ENCODE peak calls at places on chromosomes 12 and 14, in six cellular contexts. X is suprapubic skin, V is GM23338, E is spleen, M is stomach, D is HepG2. G is an unnamed sample.

GRCh38 chr12:129579879-129580278 is 323.9 kb downstream of the TMEM132D start:
- DNase-seq in V (peak), M (no peak), D (no peak), E (no peak), X (no peak), G (no peak)

GRCh38 chr14:72879431-72879830 is 14.5 kb downstream of the DPF3 start:
- DNase-seq in M (no peak), V (no peak), X (no peak), E (no peak), D (no peak), G (no peak)

GRCh38 chr12:94942663-94943062 is 60.8 kb downstream of the NDUFA12 start:
- DNase-seq in V (no peak), M (no peak), E (no peak), D (no peak), X (no peak), G (no peak)

GRCh38 chr14:75881986-75882385 is 99.8 kb downstream of the TGFB3 start:
- DNase-seq in X (no peak), V (no peak), M (no peak), D (no peak), E (no peak), G (no peak)

GRCh38 chr12:105020241-105020962 is 34.3 kb downstream of the NOPCHAP1 start:
- DNase-seq in V (peak), X (no peak), E (no peak), M (no peak), D (no peak), G (no peak)

GRCh38 chr12:47828967-47829482 is 9.3 kb upstream of the HDAC7 start:
- DNase-seq in D (no peak), X (peak), M (peak), E (peak), V (peak), G (no peak)

GRCh38 chr14:103122578-103123127 is 608 bp upstream of the TNFAIP2 start:
- DNase-seq in X (no peak), V (no peak), E (no peak), D (no peak), M (no peak), G (no peak)

GRCh38 chr14:105065280-105066228 is at the start of gene GPR132:
- DNase-seq in D (no peak), V (no peak), M (peak), X (peak), E (peak), G (no peak)

GRCh38 chr12:11638271-11638916 is 11.1 kb upstream of the ETV6 start:
- DNase-seq in X (no peak), M (no peak), D (no peak), V (no peak), E (no peak), G (no peak)

GRCh38 chr12:704516-705242 is 41.4 kb upstream of the NINJ2 start:
- DNase-seq in D (no peak), V (no peak), X (no peak), M (no peak), E (no peak), G (no peak)

GRCh38 chr14:24664366-24664765 is 30.4 kb upstream of the GZMB start:
- DNase-seq in M (no peak), V (no peak), D (no peak), X (no peak), E (no peak), G (no peak)

GRCh38 chr14:20294636-20295035 is 11.1 kb downstream of the TTC5 start:
- DNase-seq in X (no peak), M (no peak), E (no peak), D (no peak), V (no peak), G (no peak)

GRCh38 chr14:102029956-102030355 is 56.9 kb downstream of the HSP90AA1 start:
- DNase-seq in V (no peak), M (no peak), D (peak), X (no peak), E (no peak), G (no peak)

GRCh38 chr14:49975799-49976198 is 82.9 kb downstream of the ARF6 start:
- DNase-seq in E (no peak), X (no peak), V (no peak), M (no peak), D (no peak), G (no peak)

GRCh38 chr14:59093889-59094288 is 94.6 kb upstream of the DAAM1 start:
- DNase-seq in D (no peak), M (no peak), E (no peak), V (no peak), X (no peak), G (no peak)

GRCh38 chr14:22689186-22689585 is 45.0 kb upstream of the OR6J1 start:
- DNase-seq in E (no peak), D (peak), M (no peak), X (no peak), V (no peak), G (no peak)

GRCh38 chr14:60760648-60761364 is 26.2 kb downstream of the MNAT1 start:
- DNase-seq in E (no peak), D (peak), X (no peak), M (no peak), V (peak), G (no peak)

GRCh38 chr14:40074169-40074568 is 641.9 kb upstream of the FBXO33 start:
- DNase-seq in E (no peak), X (no peak), M (no peak), D (no peak), V (peak), G (no peak)

GRCh38 chr12:106987846-106988245 is 900 bp upstream of the MTERF2 start:
- DNase-seq in E (no peak), M (peak), D (no peak), V (peak), X (no peak), G (no peak)

GRCh38 chr12:31715283-31715825 is 13.5 kb downstream of the AMN1 start:
- DNase-seq in V (peak), X (no peak), D (peak), E (no peak), M (no peak), G (no peak)

DNA sequence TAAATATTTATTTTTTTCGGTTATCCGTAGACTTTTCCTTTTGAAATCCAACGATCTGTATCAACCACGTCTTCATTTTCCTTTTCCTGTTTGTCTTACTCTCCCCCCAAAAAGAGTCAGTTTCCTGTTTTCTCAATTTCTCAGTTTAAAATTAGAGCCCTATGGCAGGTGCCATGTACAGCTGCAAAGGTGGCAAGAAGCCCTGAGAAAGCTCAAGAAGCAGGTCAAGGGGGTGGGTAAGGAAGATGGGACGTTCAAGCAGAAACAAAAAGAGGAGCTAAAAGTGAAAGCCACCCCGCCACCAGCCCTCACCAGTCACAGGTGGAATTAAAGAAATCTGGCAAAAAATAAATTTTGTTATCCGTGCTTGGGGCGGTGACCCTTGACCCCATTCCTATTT is 26.7 kb downstream of the SLC35E3 start:
- DNase-seq in D (no peak), V (no peak), M (no peak), E (no peak), X (no peak), G (no peak)
- H3K4me3 ChIP-seq in D (no peak), V (no peak), M (no peak), E (no peak), X (no peak), G (no peak)

DNA sequence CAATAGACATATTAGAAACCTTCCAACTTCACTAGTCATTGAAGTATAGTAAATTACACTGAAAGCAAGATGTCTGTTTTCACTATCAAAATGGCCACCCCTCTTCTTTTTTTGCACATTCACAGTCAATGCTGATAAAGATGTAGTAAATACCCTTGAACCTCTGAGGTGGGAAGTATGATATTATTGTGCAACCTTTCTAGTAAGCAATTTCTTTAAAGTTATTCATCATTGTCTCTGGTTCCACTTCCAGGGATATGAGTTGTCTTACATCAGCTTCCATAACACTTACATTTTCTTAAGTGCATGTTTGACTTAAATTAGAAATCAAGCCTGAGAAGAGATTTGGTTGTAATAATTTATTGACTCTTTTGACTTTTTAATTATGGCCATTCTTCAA is 453.9 kb upstream of the MGAT4C start:
- DNase-seq in D (no peak), V (no peak), E (no peak), X (no peak), M (no peak), G (no peak)
- TF ChIP-seq POLR2AphosphoS5 in D (no peak), V (no peak), E (no peak), X (no peak), M (no peak), G (no peak)

DNA sequence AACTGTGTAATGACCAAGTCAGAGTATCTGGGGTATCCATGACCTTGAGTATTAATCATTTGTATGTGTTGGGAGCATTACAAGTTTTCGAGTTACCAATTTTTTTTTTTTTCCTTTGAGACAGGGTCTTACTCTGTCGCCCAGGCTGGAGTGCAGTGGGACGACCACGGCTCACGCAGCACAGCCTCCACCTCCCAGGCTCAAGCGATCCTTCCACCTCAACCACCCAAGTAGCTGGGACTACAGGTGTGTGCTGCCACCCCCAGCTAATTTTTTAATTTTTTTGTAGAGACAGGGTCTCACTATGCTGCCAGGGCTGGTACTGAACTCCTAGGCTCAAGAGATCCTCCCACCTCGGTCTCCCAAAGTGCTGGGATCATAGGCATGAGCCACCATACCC is 19.7 kb downstream of the SSH1 start:
- DNase-seq in E (no peak), M (no peak), D (no peak), X (no peak), V (no peak), G (no peak)
- H3K4me3 ChIP-seq in E (no peak), M (no peak), D (no peak), X (no peak), V (no peak), G (no peak)

GRCh38 chr12:103312742-103313354 is 182.9 kb downstream of the C12orf42 start:
- DNase-seq in V (no peak), E (no peak), X (no peak), M (no peak), D (no peak), G (no peak)

GRCh38 chr12:103310871-103311270 is 184.9 kb downstream of the C12orf42 start:
- DNase-seq in M (no peak), V (no peak), X (no peak), E (no peak), D (no peak), G (no peak)

GRCh38 chr12:103313894-103314293 is 181.9 kb downstream of the C12orf42 start:
- DNase-seq in V (no peak), E (no peak), M (no peak), D (no peak), X (no peak), G (no peak)

GRCh38 chr12:103314786-103315185 is 181.0 kb downstream of the C12orf42 start:
- DNase-seq in V (no peak), E (no peak), X (no peak), M (no peak), D (no peak), G (no peak)
- TF ChIP-seq POLR2AphosphoS5 in V (no peak), E (no peak), X (no peak), M (no peak), D (no peak), G (no peak)

GRCh38 chr14:81323094-81323493 is 77.0 kb downstream of the STON2 start:
- DNase-seq in V (no peak), D (no peak), X (no peak), M (no peak), E (no peak), G (no peak)

GRCh38 chr14:81326451-81326850 is 73.7 kb downstream of the STON2 start:
- DNase-seq in M (no peak), V (no peak), D (no peak), X (no peak), E (no peak), G (no peak)

GRCh38 chr14:81319314-81319713 is 80.8 kb downstream of the STON2 start:
- DNase-seq in E (no peak), V (no peak), M (no peak), D (peak), X (no peak), G (no peak)

GRCh38 chr14:81319946-81320345 is 80.2 kb downstream of the STON2 start:
- DNase-seq in D (no peak), V (no peak), X (no peak), M (no peak), E (no peak), G (no peak)

DNA sequence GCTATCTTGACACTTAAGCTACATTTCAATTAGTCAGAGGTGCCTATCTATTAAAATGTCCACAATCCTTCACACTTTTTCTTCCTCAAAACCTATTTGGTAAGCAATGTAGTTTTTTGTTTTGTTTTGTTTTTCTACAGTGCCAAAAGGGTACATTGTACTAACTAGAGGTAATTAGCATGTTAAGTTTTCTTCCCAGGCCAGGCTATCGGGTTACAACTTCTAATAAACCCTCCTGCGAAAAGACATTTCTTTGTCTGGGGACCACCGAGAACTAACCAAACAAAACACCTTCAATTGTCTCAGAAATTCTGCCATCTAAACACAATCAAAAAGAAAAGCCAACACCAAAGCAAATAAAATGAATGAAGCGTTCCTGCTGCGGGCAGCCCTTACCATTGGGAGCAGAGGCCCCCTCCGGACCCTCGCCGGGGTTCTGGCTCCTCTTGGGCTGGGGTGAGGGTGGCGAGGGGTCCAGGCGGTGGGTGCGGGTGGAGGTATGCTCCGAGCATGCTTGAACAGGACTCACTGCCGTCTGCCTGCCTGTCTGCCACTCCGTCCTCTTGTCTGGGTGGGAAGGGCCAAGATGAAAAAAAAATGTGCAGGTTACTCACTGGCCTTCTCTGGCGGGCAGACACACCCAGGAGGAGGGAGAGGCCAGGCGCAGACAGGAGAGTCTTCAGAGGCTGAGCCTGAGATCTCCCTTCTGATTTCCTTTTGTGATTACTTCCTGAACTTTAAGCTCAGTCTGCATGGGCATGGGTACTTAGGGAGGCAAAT is 76.3 kb downstream of the STON2 start:
- DNase-seq in D (no peak), V (peak), X (no peak), M (peak), E (no peak), G (no peak)
- H3K4me3 ChIP-seq in D (no peak), V (peak), X (peak), M (peak), E (no peak), G (no peak)

DNA sequence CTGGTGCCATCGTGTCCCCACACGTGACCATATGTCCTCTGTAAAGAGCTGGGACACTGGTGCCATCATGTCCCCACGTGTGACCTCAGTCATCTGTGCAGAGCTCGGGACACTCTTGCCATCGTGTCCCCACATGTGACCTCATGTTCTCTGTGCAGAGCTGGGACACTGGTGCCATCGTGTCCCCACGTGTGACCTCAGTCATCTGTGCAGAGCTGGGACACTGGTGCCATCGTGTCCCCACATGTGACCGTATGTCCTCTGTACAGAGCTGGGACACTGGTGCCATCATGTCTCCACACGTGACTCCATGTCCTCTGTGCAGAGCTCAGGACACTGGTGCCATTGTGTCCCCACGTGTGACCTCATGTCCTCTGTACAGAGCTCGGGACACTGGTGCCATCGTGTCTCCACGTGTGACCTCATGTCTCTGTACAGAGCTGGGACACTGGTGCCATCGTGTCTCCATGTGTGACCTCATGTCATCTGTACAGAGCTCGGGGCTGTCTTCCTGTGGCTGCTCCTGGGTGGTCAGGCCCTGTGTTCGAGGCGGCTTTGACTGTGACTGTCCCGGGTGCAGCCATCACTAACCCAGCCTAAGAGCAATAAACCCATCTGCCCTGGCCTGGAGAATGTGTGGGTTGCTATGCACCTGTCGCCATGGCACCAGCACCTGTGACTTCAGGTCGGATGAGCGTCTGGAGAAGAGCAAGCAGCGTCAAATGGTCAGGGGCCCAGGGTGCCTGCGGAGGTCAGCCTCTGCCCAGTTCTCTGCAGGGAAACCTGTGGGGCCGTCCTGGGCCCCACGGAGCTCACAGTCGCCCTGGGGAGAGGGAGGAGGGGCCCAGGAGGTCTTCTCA is 334.5 kb downstream of the ADGRD1 start:
- DNase-seq in D (no peak), M (no peak), V (no peak), X (peak), E (peak), G (no peak)
- TF ChIP-seq POLR2AphosphoS5 in D (no peak), M (no peak), V (no peak), X (no peak), E (no peak), G (no peak)

GRCh38 chr14:38243696-38244250 is 12.1 kb downstream of the CLEC14A start:
- DNase-seq in M (no peak), V (no peak), X (no peak), E (no peak), D (no peak), G (no peak)
- H3K4me3 ChIP-seq in M (no peak), V (no peak), X (no peak), E (no peak), D (no peak), G (no peak)

G was measured in SK-N-MC.